ENCODE peak calls at places on chromosome 6, in four cellular contexts. One of them, this sample, is unnamed.

GRCh38 chr6:112066606-112067005 is 12.7 kb downstream of the CCN6 start:
- DNase-seq in tibial artery: no peak
- DNase-seq in HAP-1: no peak
- DNase-seq in left ventricle myocardium inferior: no peak
- DNase-seq in this sample: no peak

GRCh38 chr6:155080876-155081845 is 86.0 kb downstream of the TIAM2 start:
- DNase-seq in tibial artery: no peak
- DNase-seq in HAP-1: no peak
- DNase-seq in left ventricle myocardium inferior: no peak
- DNase-seq in this sample: no peak

GRCh38 chr6:143529095-143529494 is 17.6 kb upstream of the FUCA2 start:
- DNase-seq in tibial artery: no peak
- DNase-seq in HAP-1: peak; percentile 25
- DNase-seq in left ventricle myocardium inferior: no peak
- DNase-seq in this sample: no peak

GRCh38 chr6:36546664-36546957 is 668 bp downstream of the STK38 start:
- DNase-seq in tibial artery: no peak
- DNase-seq in HAP-1: no peak
- DNase-seq in left ventricle myocardium inferior: no peak
- DNase-seq in this sample: no peak

GRCh38 chr6:32666420-32667300 is at the start of gene HLA-DQB1:
- DNase-seq in tibial artery: peak; percentile 30
- DNase-seq in HAP-1: peak; percentile 23
- DNase-seq in left ventricle myocardium inferior: no peak
- DNase-seq in this sample: peak; percentile 75

GRCh38 chr6:104940238-104940880 is 16.5 kb upstream of the LIN28B start:
- DNase-seq in tibial artery: no peak
- DNase-seq in HAP-1: no peak
- DNase-seq in left ventricle myocardium inferior: no peak
- DNase-seq in this sample: no peak

GRCh38 chr6:150987371-150987828 is 121.9 kb downstream of the MTHFD1L start:
- DNase-seq in tibial artery: no peak
- DNase-seq in HAP-1: no peak
- DNase-seq in left ventricle myocardium inferior: no peak
- DNase-seq in this sample: no peak

GRCh38 chr6:115706324-115706723 is 354.4 kb downstream of the FRK start:
- DNase-seq in tibial artery: no peak
- DNase-seq in HAP-1: no peak
- DNase-seq in left ventricle myocardium inferior: no peak
- DNase-seq in this sample: no peak

GRCh38 chr6:149457316-149457884 is 27.4 kb downstream of the ZC3H12D start:
- DNase-seq in tibial artery: no peak
- DNase-seq in HAP-1: no peak
- DNase-seq in left ventricle myocardium inferior: peak; percentile 54
- DNase-seq in this sample: no peak

GRCh38 chr6:15763827-15764226 is 101.0 kb upstream of the DTNBP1 start:
- DNase-seq in tibial artery: no peak
- DNase-seq in HAP-1: no peak
- DNase-seq in left ventricle myocardium inferior: no peak
- DNase-seq in this sample: peak; percentile 27

GRCh38 chr6:10694302-10695085 is at the start of the genes C6orf52 and PAK1IP1:
- DNase-seq in tibial artery: peak; percentile 93
- DNase-seq in HAP-1: peak; percentile 95
- DNase-seq in left ventricle myocardium inferior: peak; percentile 92
- DNase-seq in this sample: peak; percentile 88

GRCh38 chr6:37713529-37714119 is 15.9 kb upstream of the MDGA1 start:
- DNase-seq in tibial artery: no peak
- DNase-seq in HAP-1: no peak
- DNase-seq in left ventricle myocardium inferior: no peak
- DNase-seq in this sample: no peak

GRCh38 chr6:129501401-129502051 is 208.5 kb downstream of the ARHGAP18 start:
- DNase-seq in tibial artery: peak; percentile 63
- DNase-seq in HAP-1: peak; percentile 57
- DNase-seq in left ventricle myocardium inferior: no peak
- DNase-seq in this sample: peak; percentile 98

GRCh38 chr6:21846541-21847451 is 253.2 kb downstream of the SOX4 start:
- DNase-seq in tibial artery: no peak
- DNase-seq in HAP-1: peak; percentile 60
- DNase-seq in left ventricle myocardium inferior: no peak
- DNase-seq in this sample: no peak

GRCh38 chr6:72418495-72418894 is 203.4 kb upstream of the KCNQ5 start:
- DNase-seq in tibial artery: no peak
- DNase-seq in HAP-1: no peak
- DNase-seq in left ventricle myocardium inferior: no peak
- DNase-seq in this sample: no peak

GRCh38 chr6:158798311-158798710 is 20.9 kb downstream of the EZR start:
- DNase-seq in tibial artery: no peak
- DNase-seq in HAP-1: no peak
- DNase-seq in left ventricle myocardium inferior: no peak
- DNase-seq in this sample: no peak

GRCh38 chr6:132495604-132496079 is 17.3 kb downstream of the STX7 start:
- DNase-seq in tibial artery: no peak
- DNase-seq in HAP-1: no peak
- DNase-seq in left ventricle myocardium inferior: no peak
- DNase-seq in this sample: no peak

GRCh38 chr6:75934643-75935472 is 137.6 kb downstream of the IMPG1 start:
- DNase-seq in tibial artery: peak; percentile 21
- DNase-seq in HAP-1: peak; percentile 64
- DNase-seq in left ventricle myocardium inferior: no peak
- DNase-seq in this sample: peak; percentile 48

GRCh38 chr6:12185081-12185673 is 105.0 kb upstream of the EDN1 start:
- DNase-seq in tibial artery: no peak
- DNase-seq in HAP-1: no peak
- DNase-seq in left ventricle myocardium inferior: no peak
- DNase-seq in this sample: no peak

GRCh38 chr6:168301648-168302398 is 17.8 kb downstream of the DACT2 start:
- DNase-seq in tibial artery: no peak
- DNase-seq in HAP-1: no peak
- DNase-seq in left ventricle myocardium inferior: no peak
- DNase-seq in this sample: no peak

GRCh38 chr6:162385980-162386379 is 341.6 kb downstream of the PRKN start:
- DNase-seq in tibial artery: no peak
- DNase-seq in HAP-1: no peak
- DNase-seq in left ventricle myocardium inferior: no peak
- DNase-seq in this sample: no peak

GRCh38 chr6:146902846-146903245 is 301.4 kb upstream of the STXBP5 start:
- DNase-seq in tibial artery: no peak
- DNase-seq in HAP-1: no peak
- DNase-seq in left ventricle myocardium inferior: no peak
- DNase-seq in this sample: no peak

GRCh38 chr6:1633366-1634021 is 23.8 kb downstream of the FOXC1 start:
- DNase-seq in tibial artery: peak; percentile 17
- DNase-seq in HAP-1: no peak
- DNase-seq in left ventricle myocardium inferior: no peak
- DNase-seq in this sample: no peak

GRCh38 chr6:56370127-56370540 is 122.8 kb upstream of the COL21A1 start:
- DNase-seq in tibial artery: peak; percentile 78
- DNase-seq in HAP-1: no peak
- DNase-seq in left ventricle myocardium inferior: peak; percentile 39
- DNase-seq in this sample: peak; percentile 76

GRCh38 chr6:147201885-147202515 is 2.2 kb upstream of the STXBP5 start:
- DNase-seq in tibial artery: no peak
- DNase-seq in HAP-1: peak; percentile 65
- DNase-seq in left ventricle myocardium inferior: no peak
- DNase-seq in this sample: no peak

GRCh38 chr6:166644631-166645030 is 17.6 kb upstream of the RPS6KA2 start:
- DNase-seq in tibial artery: no peak
- DNase-seq in HAP-1: no peak
- DNase-seq in left ventricle myocardium inferior: no peak
- DNase-seq in this sample: no peak

GRCh38 chr6:2611092-2611491 is 139.6 kb downstream of the MYLK4 start:
- DNase-seq in tibial artery: no peak
- DNase-seq in HAP-1: no peak
- DNase-seq in left ventricle myocardium inferior: no peak
- DNase-seq in this sample: no peak

GRCh38 chr6:110884321-110884720 is 9.7 kb downstream of the AMD1 start:
- DNase-seq in tibial artery: no peak
- DNase-seq in HAP-1: no peak
- DNase-seq in left ventricle myocardium inferior: no peak
- DNase-seq in this sample: no peak

GRCh38 chr6:110885526-110885925 is 10.9 kb downstream of the AMD1 start:
- DNase-seq in tibial artery: no peak
- DNase-seq in HAP-1: no peak
- DNase-seq in left ventricle myocardium inferior: no peak
- DNase-seq in this sample: no peak

GRCh38 chr6:110880651-110881050 is 6.1 kb downstream of the AMD1 start:
- DNase-seq in tibial artery: no peak
- DNase-seq in HAP-1: no peak
- DNase-seq in left ventricle myocardium inferior: no peak
- DNase-seq in this sample: no peak

GRCh38 chr6:110881929-110882629 is 7.5 kb downstream of the AMD1 start:
- DNase-seq in tibial artery: no peak
- DNase-seq in HAP-1: no peak
- DNase-seq in left ventricle myocardium inferior: no peak
- DNase-seq in this sample: no peak

DNA sequence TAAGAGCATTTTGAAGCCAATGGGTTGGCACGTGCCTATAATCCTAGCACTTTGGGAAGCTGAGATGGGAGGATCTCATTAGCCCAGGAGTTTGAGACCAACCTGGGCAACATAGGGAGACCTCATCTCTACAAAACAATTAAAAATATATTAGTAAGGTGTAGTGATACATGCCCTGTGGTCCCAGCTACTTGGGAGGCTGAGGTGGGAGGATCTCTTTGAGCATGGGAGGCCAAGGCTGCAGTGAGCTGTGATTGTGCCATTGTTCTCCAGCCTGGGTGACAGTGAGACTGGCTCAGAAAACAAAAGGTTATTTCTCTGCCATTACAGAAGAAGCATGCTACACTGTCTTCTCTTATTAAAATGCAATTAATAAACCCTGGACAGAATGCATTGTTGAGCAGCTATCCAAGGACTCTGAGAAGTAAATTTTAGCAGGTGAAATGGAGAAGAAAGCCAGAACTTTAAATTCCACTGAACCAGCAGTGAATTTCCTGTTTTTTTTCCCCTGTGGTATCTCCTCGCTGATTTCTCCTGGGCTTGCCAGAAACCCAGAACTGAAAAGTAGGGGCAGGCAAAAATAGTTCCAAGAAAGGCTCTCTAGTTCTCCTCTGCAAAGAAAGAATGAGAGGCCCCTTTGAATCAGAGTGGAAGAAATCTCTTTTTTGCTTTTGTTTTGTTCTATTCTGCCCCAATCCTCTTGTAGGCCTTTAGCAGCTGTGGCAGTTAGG is 8.4 kb downstream of the AMD1 start:
- DNase-seq in tibial artery: no peak
- DNase-seq in HAP-1: no peak
- DNase-seq in left ventricle myocardium inferior: no peak
- DNase-seq in this sample: no peak
- H3K4me1 ChIP-seq in tibial artery: peaks cover 38% of the 10 kb centered on the region
- H3K4me1 ChIP-seq in HAP-1: peaks cover 33% of the 10 kb centered on the region
- H3K4me1 ChIP-seq in left ventricle myocardium inferior: peaks cover 85% of the 10 kb centered on the region
- H3K4me1 ChIP-seq in this sample: peaks cover 5% of the 10 kb centered on the region

DNA sequence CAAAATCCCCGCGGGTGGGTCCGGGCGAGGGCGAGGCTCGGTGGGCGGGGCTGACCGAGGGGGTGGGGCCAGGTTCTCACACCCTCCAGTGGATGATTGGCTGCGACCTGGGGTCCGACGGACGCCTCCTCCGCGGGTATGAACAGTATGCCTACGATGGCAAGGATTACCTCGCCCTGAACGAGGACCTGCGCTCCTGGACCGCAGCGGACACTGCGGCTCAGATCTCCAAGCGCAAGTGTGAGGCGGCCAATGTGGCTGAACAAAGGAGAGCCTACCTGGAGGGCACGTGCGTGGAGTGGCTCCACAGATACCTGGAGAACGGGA is 809 bp downstream of the HLA-G start:
- DNase-seq in tibial artery: no peak
- DNase-seq in HAP-1: no peak
- DNase-seq in left ventricle myocardium inferior: no peak
- DNase-seq in this sample: no peak
- H3K4me3 ChIP-seq in tibial artery: no peak overlapping the region
- H3K4me3 ChIP-seq in HAP-1: no peak overlapping the region
- H3K4me3 ChIP-seq in left ventricle myocardium inferior: peak overlapping the region; percentile 61
- H3K4me3 ChIP-seq in this sample: no peak overlapping the region

DNA sequence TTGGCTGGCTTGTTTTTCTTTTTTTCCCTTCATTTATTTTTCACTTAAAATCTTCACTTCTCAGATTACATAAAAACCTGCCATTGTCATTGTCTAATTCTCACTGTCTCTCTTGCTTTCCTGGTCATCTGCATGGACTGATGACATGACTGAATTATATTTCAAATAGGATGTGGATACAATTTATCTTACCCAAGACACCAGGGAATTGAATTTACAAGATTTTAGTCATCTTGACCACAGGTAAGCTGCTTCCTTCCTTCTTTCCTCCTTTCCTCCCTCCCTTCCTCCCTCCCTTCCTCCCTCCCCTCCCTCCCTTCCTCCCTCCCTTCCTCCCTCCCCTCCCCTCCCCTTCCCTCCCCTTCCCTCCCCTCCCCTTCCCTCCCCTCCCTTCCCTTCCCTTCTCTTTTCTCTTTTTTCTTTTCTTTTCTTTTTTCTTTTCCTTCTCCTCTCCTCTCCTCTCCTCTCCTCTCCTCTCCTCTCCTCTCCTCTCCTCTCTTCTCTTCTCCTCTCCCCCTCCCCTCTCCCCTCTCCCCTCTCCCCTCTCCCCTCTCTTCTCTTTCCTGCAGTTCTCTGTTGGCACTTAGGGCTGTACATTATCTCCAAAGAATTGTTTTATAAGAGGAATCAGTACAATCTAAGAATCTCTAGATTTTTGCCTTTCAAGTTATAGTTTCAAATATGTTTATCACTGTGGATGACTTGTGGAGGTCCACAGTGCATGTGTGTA is 171.5 kb downstream of the CARMIL1 start:
- DNase-seq in tibial artery: no peak
- DNase-seq in HAP-1: no peak
- DNase-seq in left ventricle myocardium inferior: no peak
- DNase-seq in this sample: no peak
- H3K4me1 ChIP-seq in tibial artery: peaks cover 6% of the 10 kb centered on the region
- H3K4me1 ChIP-seq in HAP-1: no peaks in the 10 kb centered on the region
- H3K4me1 ChIP-seq in left ventricle myocardium inferior: no peaks in the 10 kb centered on the region
- H3K4me1 ChIP-seq in this sample: no peaks in the 10 kb centered on the region

GRCh38 chr6:93079061-93079460 is 340.3 kb downstream of the EPHA7 start:
- DNase-seq in tibial artery: no peak
- DNase-seq in HAP-1: peak; percentile 36
- DNase-seq in left ventricle myocardium inferior: no peak
- DNase-seq in this sample: no peak

GRCh38 chr6:93088675-93089575 is 330.4 kb downstream of the EPHA7 start:
- DNase-seq in tibial artery: no peak
- DNase-seq in HAP-1: peak; percentile 40
- DNase-seq in left ventricle myocardium inferior: no peak
- DNase-seq in this sample: no peak

GRCh38 chr6:93086351-93086750 is 333.0 kb downstream of the EPHA7 start:
- DNase-seq in tibial artery: no peak
- DNase-seq in HAP-1: no peak
- DNase-seq in left ventricle myocardium inferior: no peak
- DNase-seq in this sample: no peak

GRCh38 chr6:93087606-93088005 is 331.8 kb downstream of the EPHA7 start:
- DNase-seq in tibial artery: no peak
- DNase-seq in HAP-1: no peak
- DNase-seq in left ventricle myocardium inferior: no peak
- DNase-seq in this sample: no peak

DNA sequence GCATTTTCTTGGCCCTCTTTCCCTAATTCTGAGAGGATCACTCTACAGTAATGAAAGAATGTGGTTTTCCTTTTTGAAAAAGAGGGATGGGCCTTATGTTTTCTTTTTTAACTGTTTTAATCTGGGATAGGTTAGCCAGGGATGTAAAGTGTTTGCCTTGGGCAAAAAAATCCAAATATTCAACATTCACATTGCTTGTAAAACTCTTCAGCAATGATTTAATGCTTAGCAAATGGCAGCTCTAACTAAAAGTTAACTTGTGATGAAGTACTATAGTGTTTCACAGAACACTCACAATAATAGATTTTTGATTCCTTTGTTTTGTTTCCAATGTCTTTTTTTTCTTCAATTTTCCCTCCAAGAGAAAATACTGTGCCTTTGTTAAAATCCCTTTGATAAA is 336.0 kb downstream of the EPHA7 start:
- DNase-seq in tibial artery: no peak
- DNase-seq in HAP-1: no peak
- DNase-seq in left ventricle myocardium inferior: no peak
- DNase-seq in this sample: no peak
- H3K4me3 ChIP-seq in tibial artery: no peak overlapping the region
- H3K4me3 ChIP-seq in HAP-1: no peak overlapping the region
- H3K4me3 ChIP-seq in left ventricle myocardium inferior: no peak overlapping the region
- H3K4me3 ChIP-seq in this sample: no peak overlapping the region